ENCODE peak calls at places on chromosomes 5 and 9, in five cellular contexts. E, O, I, F and B are unnamed samples.

GRCh38 chr5:161847896-161848510 is at the start of gene GABRA1:
- DNase-seq in E (no peak), I (no peak), F (no peak), O (no peak), B (peak)

GRCh38 chr5:120231563-120231962 is 232.5 kb upstream of the PRR16 start:
- DNase-seq in I (no peak), E (no peak), O (no peak), F (no peak), B (no peak)

GRCh38 chr9:93653762-93654161 is 77.4 kb downstream of the PHF2 start:
- DNase-seq in O (peak), I (no peak), F (no peak), E (no peak), B (no peak)

GRCh38 chr5:150227606-150228273 is 37.9 kb downstream of the SLC6A7 start:
- DNase-seq in E (no peak), O (no peak), F (no peak), I (peak), B (no peak)

GRCh38 chr9:131776036-131776435 is 36.2 kb upstream of the RAPGEF1 start:
- DNase-seq in I (no peak), O (no peak), F (no peak), E (no peak), B (no peak)

GRCh38 chr5:40547994-40548575 is 131.6 kb upstream of the PTGER4 start:
- DNase-seq in E (no peak), I (no peak), F (no peak), O (no peak), B (no peak)

GRCh38 chr9:134591573-134591981 is 50.0 kb upstream of the COL5A1 start:
- DNase-seq in E (no peak), F (no peak), I (peak), O (peak), B (no peak)

GRCh38 chr5:131068893-131069643 is 96.0 kb downstream of the HINT1 start:
- DNase-seq in E (no peak), F (peak), I (no peak), O (peak), B (no peak)

GRCh38 chr5:45521067-45521466 is 175.1 kb downstream of the HCN1 start:
- DNase-seq in O (no peak), I (no peak), F (no peak), E (no peak), B (peak)

GRCh38 chr9:34991833-34992375 is 2.4 kb downstream of the DNAJB5 start:
- DNase-seq in I (peak), E (peak), F (no peak), O (peak), B (peak)

GRCh38 chr9:129352157-129352870 is 174.3 kb upstream of the IER5L start:
- DNase-seq in F (no peak), O (no peak), I (no peak), E (peak), B (no peak)

GRCh38 chr5:169629847-169630548 is 7.1 kb upstream of the DOCK2 start:
- DNase-seq in F (no peak), E (no peak), I (peak), O (no peak), B (peak)

GRCh38 chr5:166509085-166509484 is 1782.4 kb upstream of the WWC1 start:
- DNase-seq in F (no peak), E (no peak), O (no peak), I (no peak), B (peak)

GRCh38 chr9:23683476-23684095 is 142.5 kb downstream of the ELAVL2 start:
- DNase-seq in I (no peak), E (no peak), F (no peak), O (no peak), B (no peak)

GRCh38 chr9:129383005-129383414 is 204.9 kb upstream of the IER5L start:
- DNase-seq in O (no peak), E (no peak), F (no peak), I (no peak), B (peak)

GRCh38 chr5:140633081-140633471 is at the start of gene CD14:
- DNase-seq in O (no peak), F (no peak), E (no peak), I (peak), B (peak)

GRCh38 chr5:116313366-116313765 is 228.5 kb downstream of the COMMD10 start:
- DNase-seq in I (no peak), F (no peak), O (no peak), E (no peak), B (no peak)

GRCh38 chr9:73176450-73176875 is 24.8 kb downstream of the ANXA1 start:
- DNase-seq in F (no peak), I (peak), E (no peak), O (no peak), B (peak)

GRCh38 chr5:126778675-126779403 is 1.9 kb downstream of the LMNB1 start:
- DNase-seq in E (no peak), F (no peak), O (no peak), I (no peak), B (no peak)

GRCh38 chr5:171131499-171131898 is 177.5 kb upstream of the TLX3 start:
- DNase-seq in O (no peak), F (no peak), I (no peak), E (no peak), B (no peak)